ENCODE peak calls at places on chromosomes 3 and 15, in eight cellular contexts. One of them, this sample, is unnamed.
A peak's percentile ranks its signal among the peaks of the same experiment; 100 is the strongest.

GRCh38 chr3:49462222-49462621 is 7.8 kb upstream of the DAG1 start:
- DNase-seq in breast epithelium: no peak
- DNase-seq in K562: peak; percentile 75
- DNase-seq in tibial nerve: no peak
- DNase-seq in uterus: no peak
- DNase-seq in IMR-90: peak; percentile 67
- DNase-seq in endothelial cell of umbilical vein: no peak
- DNase-seq in transverse colon: no peak
- DNase-seq in this sample: no peak

GRCh38 chr3:183027276-183027675 is 46.9 kb upstream of the DCUN1D1 start:
- DNase-seq in endothelial cell of umbilical vein: no peak
- DNase-seq in breast epithelium: no peak
- DNase-seq in transverse colon: no peak
- DNase-seq in IMR-90: peak; percentile 28
- DNase-seq in uterus: no peak
- DNase-seq in tibial nerve: no peak
- DNase-seq in K562: no peak
- DNase-seq in this sample: no peak

GRCh38 chr15:48855501-48856440 is 22.2 kb upstream of the EID1 start:
- DNase-seq in transverse colon: peak; percentile 40
- DNase-seq in endothelial cell of umbilical vein: peak; percentile 61
- DNase-seq in IMR-90: peak; percentile 62
- DNase-seq in tibial nerve: no peak
- DNase-seq in K562: peak; percentile 65
- DNase-seq in uterus: peak; percentile 24
- DNase-seq in breast epithelium: no peak
- DNase-seq in this sample: no peak

GRCh38 chr3:149016669-149017541 is 25.6 kb downstream of the GYG1 start:
- DNase-seq in breast epithelium: no peak
- DNase-seq in transverse colon: no peak
- DNase-seq in endothelial cell of umbilical vein: peak; percentile 37
- DNase-seq in IMR-90: peak; percentile 98
- DNase-seq in tibial nerve: no peak
- DNase-seq in uterus: no peak
- DNase-seq in K562: no peak
- DNase-seq in this sample: no peak

GRCh38 chr3:53694648-53695356 is 151.4 kb downstream of the CHDH start:
- DNase-seq in tibial nerve: no peak
- DNase-seq in transverse colon: no peak
- DNase-seq in uterus: no peak
- DNase-seq in IMR-90: no peak
- DNase-seq in K562: no peak
- DNase-seq in endothelial cell of umbilical vein: no peak
- DNase-seq in breast epithelium: no peak
- DNase-seq in this sample: no peak

GRCh38 chr3:169150874-169151273 is 512.6 kb downstream of the MECOM start:
- DNase-seq in breast epithelium: no peak
- DNase-seq in IMR-90: peak; percentile 3
- DNase-seq in transverse colon: no peak
- DNase-seq in uterus: no peak
- DNase-seq in K562: no peak
- DNase-seq in endothelial cell of umbilical vein: no peak
- DNase-seq in tibial nerve: no peak
- DNase-seq in this sample: no peak

GRCh38 chr3:105409364-105409763 is 42.7 kb downstream of the ALCAM start:
- DNase-seq in IMR-90: no peak
- DNase-seq in transverse colon: no peak
- DNase-seq in K562: no peak
- DNase-seq in endothelial cell of umbilical vein: no peak
- DNase-seq in uterus: no peak
- DNase-seq in tibial nerve: no peak
- DNase-seq in breast epithelium: no peak
- DNase-seq in this sample: no peak

GRCh38 chr3:180755553-180755952 is 76.3 kb upstream of the CCDC39 start:
- DNase-seq in transverse colon: no peak
- DNase-seq in K562: no peak
- DNase-seq in breast epithelium: no peak
- DNase-seq in tibial nerve: no peak
- DNase-seq in IMR-90: no peak
- DNase-seq in endothelial cell of umbilical vein: no peak
- DNase-seq in uterus: no peak
- DNase-seq in this sample: no peak

GRCh38 chr15:86608461-86608860 is 528.8 kb downstream of the AGBL1 start:
- DNase-seq in endothelial cell of umbilical vein: no peak
- DNase-seq in uterus: no peak
- DNase-seq in breast epithelium: no peak
- DNase-seq in tibial nerve: no peak
- DNase-seq in transverse colon: no peak
- DNase-seq in IMR-90: no peak
- DNase-seq in K562: no peak
- DNase-seq in this sample: no peak

GRCh38 chr3:155015776-155016451 is 64.2 kb upstream of the MME start:
- DNase-seq in IMR-90: no peak
- DNase-seq in uterus: no peak
- DNase-seq in transverse colon: no peak
- DNase-seq in endothelial cell of umbilical vein: no peak
- DNase-seq in breast epithelium: no peak
- DNase-seq in K562: no peak
- DNase-seq in tibial nerve: no peak
- DNase-seq in this sample: no peak

GRCh38 chr3:4983739-4984510 is 4.7 kb downstream of the BHLHE40 start:
- DNase-seq in tibial nerve: no peak
- DNase-seq in K562: peak; percentile 83
- DNase-seq in transverse colon: peak; percentile 72
- DNase-seq in uterus: peak; percentile 63
- DNase-seq in endothelial cell of umbilical vein: peak; percentile 76
- DNase-seq in IMR-90: peak; percentile 92
- DNase-seq in breast epithelium: no peak
- DNase-seq in this sample: peak; percentile 87

GRCh38 chr3:157077565-157077991 is 82.4 kb downstream of the CCNL1 start:
- DNase-seq in tibial nerve: no peak
- DNase-seq in breast epithelium: no peak
- DNase-seq in uterus: no peak
- DNase-seq in transverse colon: no peak
- DNase-seq in K562: no peak
- DNase-seq in endothelial cell of umbilical vein: no peak
- DNase-seq in IMR-90: peak; percentile 46
- DNase-seq in this sample: no peak

GRCh38 chr15:92896543-92896942 is 3.6 kb upstream of the CHD2 start:
- DNase-seq in transverse colon: no peak
- DNase-seq in IMR-90: no peak
- DNase-seq in K562: no peak
- DNase-seq in tibial nerve: no peak
- DNase-seq in endothelial cell of umbilical vein: no peak
- DNase-seq in breast epithelium: no peak
- DNase-seq in uterus: no peak
- DNase-seq in this sample: no peak

GRCh38 chr3:15221574-15222217 is 15.7 kb downstream of the CAPN7 start:
- DNase-seq in IMR-90: no peak
- DNase-seq in K562: no peak
- DNase-seq in endothelial cell of umbilical vein: no peak
- DNase-seq in breast epithelium: no peak
- DNase-seq in uterus: no peak
- DNase-seq in tibial nerve: no peak
- DNase-seq in transverse colon: no peak
- DNase-seq in this sample: no peak

GRCh38 chr3:15220056-15220455 is 14.0 kb downstream of the CAPN7 start:
- DNase-seq in IMR-90: no peak
- DNase-seq in breast epithelium: no peak
- DNase-seq in transverse colon: no peak
- DNase-seq in uterus: no peak
- DNase-seq in tibial nerve: no peak
- DNase-seq in K562: no peak
- DNase-seq in endothelial cell of umbilical vein: no peak
- DNase-seq in this sample: no peak

GRCh38 chr3:15217841-15218267 is 11.8 kb downstream of the CAPN7 start:
- DNase-seq in K562: no peak
- DNase-seq in breast epithelium: no peak
- DNase-seq in transverse colon: no peak
- DNase-seq in uterus: no peak
- DNase-seq in tibial nerve: no peak
- DNase-seq in endothelial cell of umbilical vein: no peak
- DNase-seq in IMR-90: no peak
- DNase-seq in this sample: no peak

GRCh38 chr3:15218689-15219088 is 12.6 kb downstream of the CAPN7 start:
- DNase-seq in IMR-90: no peak
- DNase-seq in tibial nerve: no peak
- DNase-seq in breast epithelium: no peak
- DNase-seq in endothelial cell of umbilical vein: no peak
- DNase-seq in uterus: no peak
- DNase-seq in K562: no peak
- DNase-seq in transverse colon: no peak
- DNase-seq in this sample: no peak

DNA sequence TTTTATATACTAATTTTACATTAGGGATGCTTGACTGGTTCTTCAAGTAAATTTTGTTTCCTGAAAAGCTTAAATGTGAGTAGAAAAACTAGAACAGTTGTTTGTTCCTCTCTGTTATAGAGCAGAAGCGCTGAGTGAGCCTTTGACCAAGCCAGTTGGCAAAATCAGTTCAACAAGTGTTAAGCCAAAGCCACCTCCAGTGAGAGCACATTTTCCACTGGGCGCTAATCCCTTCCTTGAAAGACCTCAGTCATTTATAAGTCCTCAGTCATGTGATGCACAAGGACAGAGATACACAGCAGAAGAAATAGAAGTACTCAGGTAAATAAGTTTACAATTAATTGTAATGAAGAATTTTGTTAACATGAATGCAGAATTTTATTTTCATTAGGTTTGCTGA is 14.6 kb downstream of the CAPN7 start:
- DNase-seq in IMR-90: no peak
- DNase-seq in transverse colon: no peak
- DNase-seq in breast epithelium: no peak
- DNase-seq in endothelial cell of umbilical vein: no peak
- DNase-seq in uterus: no peak
- DNase-seq in tibial nerve: no peak
- DNase-seq in K562: no peak
- DNase-seq in this sample: no peak
- H3K36me3 ChIP-seq in IMR-90: peaks cover 42% of the 10 kb centered on the region
- H3K36me3 ChIP-seq in transverse colon: peaks cover 80% of the 10 kb centered on the region
- H3K36me3 ChIP-seq in breast epithelium: peaks cover 7% of the 10 kb centered on the region
- H3K36me3 ChIP-seq in endothelial cell of umbilical vein: peaks cover 41% of the 10 kb centered on the region
- H3K36me3 ChIP-seq in uterus: no peaks in the 10 kb centered on the region
- H3K36me3 ChIP-seq in tibial nerve: peaks cover 24% of the 10 kb centered on the region
- H3K36me3 ChIP-seq in K562: peaks cover 93% of the 10 kb centered on the region
- H3K36me3 ChIP-seq in this sample: peaks cover 93% of the 10 kb centered on the region

GRCh38 chr15:52682200-52682599 is 3.0 kb upstream of the ATOSA start:
- DNase-seq in uterus: no peak
- DNase-seq in tibial nerve: no peak
- DNase-seq in transverse colon: no peak
- DNase-seq in breast epithelium: no peak
- DNase-seq in IMR-90: no peak
- DNase-seq in K562: no peak
- DNase-seq in endothelial cell of umbilical vein: no peak
- DNase-seq in this sample: no peak

GRCh38 chr15:52679232-52680040 is at the start of gene ATOSA:
- DNase-seq in transverse colon: peak; percentile 94
- DNase-seq in uterus: peak; percentile 91
- DNase-seq in breast epithelium: peak; percentile 94
- DNase-seq in K562: peak; percentile 87
- DNase-seq in IMR-90: peak; percentile 84
- DNase-seq in tibial nerve: peak; percentile 85
- DNase-seq in endothelial cell of umbilical vein: peak; percentile 90
- DNase-seq in this sample: peak; percentile 92

GRCh38 chr15:52681441-52681840 is 2.3 kb upstream of the ATOSA start:
- DNase-seq in endothelial cell of umbilical vein: no peak
- DNase-seq in transverse colon: no peak
- DNase-seq in uterus: no peak
- DNase-seq in IMR-90: no peak
- DNase-seq in tibial nerve: no peak
- DNase-seq in breast epithelium: no peak
- DNase-seq in K562: no peak
- DNase-seq in this sample: no peak

GRCh38 chr15:52680041-52680391 is 828 bp upstream of the ATOSA start:
- DNase-seq in transverse colon: no peak
- DNase-seq in tibial nerve: no peak
- DNase-seq in endothelial cell of umbilical vein: peak; percentile 43
- DNase-seq in IMR-90: peak; percentile 1
- DNase-seq in uterus: no peak
- DNase-seq in breast epithelium: no peak
- DNase-seq in K562: peak; percentile 10
- DNase-seq in this sample: no peak

GRCh38 chr15:52680756-52681155 is 1.6 kb upstream of the ATOSA start:
- DNase-seq in endothelial cell of umbilical vein: no peak
- DNase-seq in tibial nerve: no peak
- DNase-seq in K562: no peak
- DNase-seq in IMR-90: no peak
- DNase-seq in uterus: no peak
- DNase-seq in breast epithelium: no peak
- DNase-seq in transverse colon: no peak
- DNase-seq in this sample: no peak
- H3K4me3 ChIP-seq in endothelial cell of umbilical vein: no peak overlapping the region
- H3K4me3 ChIP-seq in tibial nerve: no peak overlapping the region
- H3K4me3 ChIP-seq in K562: no peak overlapping the region
- H3K4me3 ChIP-seq in IMR-90: no peak overlapping the region
- H3K4me3 ChIP-seq in uterus: no peak overlapping the region
- H3K4me3 ChIP-seq in breast epithelium: no peak overlapping the region
- H3K4me3 ChIP-seq in transverse colon: no peak overlapping the region
- H3K4me3 ChIP-seq in this sample: no peak overlapping the region

GRCh38 chr15:65029736-65030208 is 333 bp upstream of the MTFMT start:
- DNase-seq in transverse colon: no peak
- DNase-seq in uterus: no peak
- DNase-seq in tibial nerve: no peak
- DNase-seq in IMR-90: no peak
- DNase-seq in breast epithelium: no peak
- DNase-seq in K562: no peak
- DNase-seq in endothelial cell of umbilical vein: no peak
- DNase-seq in this sample: no peak

GRCh38 chr15:65028338-65028737 is 1.1 kb downstream of the MTFMT start:
- DNase-seq in IMR-90: no peak
- DNase-seq in K562: no peak
- DNase-seq in tibial nerve: no peak
- DNase-seq in transverse colon: no peak
- DNase-seq in uterus: no peak
- DNase-seq in endothelial cell of umbilical vein: no peak
- DNase-seq in breast epithelium: no peak
- DNase-seq in this sample: no peak

GRCh38 chr15:65027593-65027992 is 1.8 kb downstream of the MTFMT start:
- DNase-seq in IMR-90: no peak
- DNase-seq in endothelial cell of umbilical vein: no peak
- DNase-seq in transverse colon: no peak
- DNase-seq in breast epithelium: no peak
- DNase-seq in K562: no peak
- DNase-seq in uterus: no peak
- DNase-seq in tibial nerve: no peak
- DNase-seq in this sample: no peak

GRCh38 chr15:65026756-65027155 is 2.7 kb downstream of the MTFMT start:
- DNase-seq in transverse colon: no peak
- DNase-seq in K562: no peak
- DNase-seq in uterus: no peak
- DNase-seq in endothelial cell of umbilical vein: no peak
- DNase-seq in IMR-90: no peak
- DNase-seq in breast epithelium: no peak
- DNase-seq in tibial nerve: no peak
- DNase-seq in this sample: no peak

GRCh38 chr15:65028921-65029735 is at the start of gene MTFMT:
- DNase-seq in uterus: peak; percentile 91
- DNase-seq in IMR-90: peak; percentile 68
- DNase-seq in breast epithelium: peak; percentile 90
- DNase-seq in endothelial cell of umbilical vein: peak; percentile 80
- DNase-seq in tibial nerve: peak; percentile 89
- DNase-seq in K562: peak; percentile 91
- DNase-seq in transverse colon: peak; percentile 95
- DNase-seq in this sample: peak; percentile 96
- TF ChIP-seq POLR2A in uterus: peak; percentile 95
- TF ChIP-seq POLR2A in IMR-90: peak; percentile 44
- TF ChIP-seq POLR2A in breast epithelium: peak; percentile 90
- TF ChIP-seq POLR2A in endothelial cell of umbilical vein: peak; percentile 96
- TF ChIP-seq POLR2A in tibial nerve: peak; percentile 97
- TF ChIP-seq POLR2A in K562: peak; percentile 91
- TF ChIP-seq POLR2A in transverse colon: peak; percentile 92
- TF ChIP-seq POLR2A in this sample: peak; percentile 87

GRCh38 chr3:64049832-64050231 is 26.5 kb upstream of the PSMD6 start:
- DNase-seq in uterus: no peak
- DNase-seq in IMR-90: no peak
- DNase-seq in transverse colon: no peak
- DNase-seq in breast epithelium: no peak
- DNase-seq in K562: no peak
- DNase-seq in tibial nerve: no peak
- DNase-seq in endothelial cell of umbilical vein: no peak
- DNase-seq in this sample: no peak
- H3K36me3 ChIP-seq in uterus: no peaks in the 10 kb centered on the region
- H3K36me3 ChIP-seq in IMR-90: no peaks in the 10 kb centered on the region
- H3K36me3 ChIP-seq in transverse colon: no peaks in the 10 kb centered on the region
- H3K36me3 ChIP-seq in breast epithelium: no peaks in the 10 kb centered on the region
- H3K36me3 ChIP-seq in K562: no peaks in the 10 kb centered on the region
- H3K36me3 ChIP-seq in tibial nerve: no peaks in the 10 kb centered on the region
- H3K36me3 ChIP-seq in endothelial cell of umbilical vein: no peaks in the 10 kb centered on the region
- H3K36me3 ChIP-seq in this sample: no peaks in the 10 kb centered on the region